ENCODE peak calls at places on chromosomes 7 and 10, in four cellular contexts. S is Peyer's patch, I is prostate gland, V is adrenal gland. W is an unnamed sample.

GRCh38 chr10:4527281-4527960 is 298.6 kb upstream of the AKR1E2 start:
- DNase-seq in V (no peak), S (no peak), I (no peak), W (no peak)

GRCh38 chr10:71575446-71575845 is 144.1 kb downstream of the C10orf105 start:
- DNase-seq in S (no peak), V (peak; percentile 60), I (peak; percentile 23), W (peak; percentile 27)

GRCh38 chr10:73225518-73225917 is 21.5 kb downstream of the DNAJC9 start:
- DNase-seq in I (no peak), V (no peak), S (no peak), W (no peak)

GRCh38 chr7:152574892-152575511 is 100.9 kb downstream of the XRCC2 start:
- DNase-seq in V (no peak), I (no peak), S (no peak), W (no peak)

GRCh38 chr7:96169439-96169838 is 152.5 kb downstream of the SLC25A13 start:
- DNase-seq in S (no peak), V (no peak), I (no peak), W (peak; percentile 18)

GRCh38 chr10:117677239-117677638 is 134.7 kb downstream of the EMX2 start:
- DNase-seq in S (no peak), V (no peak), I (no peak), W (no peak)

GRCh38 chr7:45703373-45703821 is 129.2 kb downstream of the ADCY1 start:
- DNase-seq in I (no peak), S (no peak), V (no peak), W (no peak)

GRCh38 chr10:132861884-132862461 is 76.0 kb upstream of the NKX6-2 start:
- DNase-seq in I (no peak), S (peak; percentile 31), V (no peak), W (no peak)

GRCh38 chr7:26675143-26675887 is 189.1 kb downstream of the SKAP2 start:
- DNase-seq in I (no peak), S (no peak), V (no peak), W (no peak)

GRCh38 chr10:71273506-71273905 is 45.6 kb upstream of the SLC29A3 start:
- DNase-seq in I (no peak), V (no peak), S (no peak), W (no peak)

GRCh38 chr7:142592664-142593063 is 156.6 kb upstream of the PRSS1 start:
- DNase-seq in S (no peak), I (no peak), V (no peak), W (no peak)

GRCh38 chr10:54484186-54484585 is 316.8 kb downstream of the PCDH15 start:
- DNase-seq in S (no peak), I (no peak), V (no peak), W (no peak)

GRCh38 chr10:71210031-71210871 is 2.1 kb upstream of the UNC5B start:
- DNase-seq in V (peak; percentile 50), I (no peak), S (no peak), W (no peak)

GRCh38 chr10:5665380-5666323 is 743 bp downstream of the ASB13 start:
- DNase-seq in S (peak; percentile 71), I (no peak), V (peak; percentile 73), W (peak; percentile 60)

GRCh38 chr10:99851825-99852224 is 69.4 kb downstream of the ABCC2 start:
- DNase-seq in S (no peak), V (no peak), I (no peak), W (no peak)

GRCh38 chr10:5413012-5413938 is 918 bp downstream of the NET1 start:
- DNase-seq in V (no peak), I (no peak), S (no peak), W (no peak)

GRCh38 chr10:130802301-130802700 is 509.2 kb downstream of the TCERG1L start:
- DNase-seq in I (no peak), S (no peak), V (no peak), W (no peak)

GRCh38 chr7:37713613-37714012 is 30.0 kb downstream of the GPR141 start:
- DNase-seq in V (no peak), I (no peak), S (no peak), W (no peak)

GRCh38 chr10:105085980-105086379 is 444.9 kb downstream of the SORCS3 start:
- DNase-seq in I (no peak), S (no peak), V (no peak), W (no peak)

GRCh38 chr7:143283344-143283743 is 1.4 kb upstream of the TMEM139 start:
- DNase-seq in S (no peak), I (no peak), V (no peak), W (no peak)

GRCh38 chr7:150428671-150429451 is 21.6 kb upstream of the GIMAP8 start:
- DNase-seq in V (peak; percentile 92), S (peak; percentile 73), I (peak; percentile 81), W (peak; percentile 46)

GRCh38 chr7:91266931-91267557 is 2.8 kb downstream of the FZD1 start:
- DNase-seq in I (peak; percentile 31), S (no peak), V (no peak), W (no peak)

GRCh38 chr7:11217848-11218565 is 244.3 kb downstream of the PHF14 start:
- DNase-seq in I (no peak), V (no peak), S (no peak), W (no peak)
- H3K4me1 ChIP-seq in I (no peaks in the 10 kb centered on the region), V (no peaks in the 10 kb centered on the region), S (no peaks in the 10 kb centered on the region), W (peaks cover 12% of the 10 kb centered on the region)

GRCh38 chr7:84533209-84533608 is 338.6 kb upstream of the SEMA3A start:
- DNase-seq in I (no peak), S (no peak), V (no peak), W (no peak)
- H3K4me3 ChIP-seq in I (no peak overlapping the region), S (no peak overlapping the region), V (no peak overlapping the region), W (no peak overlapping the region)

DNA sequence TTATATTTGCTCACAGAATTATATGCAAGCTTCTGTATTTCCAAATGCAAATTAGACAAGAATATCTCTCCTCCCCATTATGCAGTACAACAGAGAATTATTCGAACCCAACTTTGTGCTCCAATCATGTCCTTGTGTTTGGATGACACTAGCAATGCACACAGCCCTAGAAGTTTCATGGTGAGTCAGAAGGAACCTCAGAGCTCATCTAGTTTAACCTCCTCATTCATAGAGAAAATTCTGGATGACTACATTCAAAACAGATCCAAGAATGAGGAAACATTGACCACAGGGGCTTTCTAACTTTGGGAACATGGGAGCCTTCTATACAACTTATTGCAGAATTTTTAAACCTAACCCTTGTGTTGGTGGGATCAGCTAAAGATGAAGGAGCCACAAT is 12.8 kb upstream of the ARID5B start:
- DNase-seq in V (no peak), S (no peak), I (no peak), W (no peak)
- H3K27me3 ChIP-seq in V (no peaks in the 10 kb centered on the region), S (no peaks in the 10 kb centered on the region), I (no peaks in the 10 kb centered on the region), W (no peaks in the 10 kb centered on the region)

GRCh38 chr10:102796407-102797176 is 40.6 kb downstream of the CYP17A1 start:
- DNase-seq in V (peak; percentile 96), S (peak; percentile 90), I (peak; percentile 89), W (peak; percentile 91)
- H3K4me1 ChIP-seq in V (peaks cover 47% of the 10 kb centered on the region), S (peaks cover 12% of the 10 kb centered on the region), I (peaks cover 45% of the 10 kb centered on the region), W (peaks cover 54% of the 10 kb centered on the region)

GRCh38 chr7:157431951-157432540 is 95.2 kb downstream of the DNAJB6 start:
- DNase-seq in S (peak; percentile 33), V (no peak), I (no peak), W (no peak)

GRCh38 chr7:157434231-157434630 is 97.4 kb downstream of the DNAJB6 start:
- DNase-seq in V (no peak), S (no peak), I (no peak), W (no peak)

GRCh38 chr7:157433628-157434027 is 96.8 kb downstream of the DNAJB6 start:
- DNase-seq in V (no peak), I (no peak), S (no peak), W (no peak)

GRCh38 chr7:157432541-157432956 is 95.7 kb downstream of the DNAJB6 start:
- DNase-seq in S (peak; percentile 46), I (peak; percentile 43), V (no peak), W (peak; percentile 87)

GRCh38 chr7:157432957-157433576 is 96.3 kb downstream of the DNAJB6 start:
- DNase-seq in I (peak; percentile 23), S (peak; percentile 68), V (peak; percentile 77), W (peak; percentile 70)
- H3K4me3 ChIP-seq in I (peak overlapping the region; percentile 20), S (no peak overlapping the region), V (no peak overlapping the region), W (no peak overlapping the region)

DNA sequence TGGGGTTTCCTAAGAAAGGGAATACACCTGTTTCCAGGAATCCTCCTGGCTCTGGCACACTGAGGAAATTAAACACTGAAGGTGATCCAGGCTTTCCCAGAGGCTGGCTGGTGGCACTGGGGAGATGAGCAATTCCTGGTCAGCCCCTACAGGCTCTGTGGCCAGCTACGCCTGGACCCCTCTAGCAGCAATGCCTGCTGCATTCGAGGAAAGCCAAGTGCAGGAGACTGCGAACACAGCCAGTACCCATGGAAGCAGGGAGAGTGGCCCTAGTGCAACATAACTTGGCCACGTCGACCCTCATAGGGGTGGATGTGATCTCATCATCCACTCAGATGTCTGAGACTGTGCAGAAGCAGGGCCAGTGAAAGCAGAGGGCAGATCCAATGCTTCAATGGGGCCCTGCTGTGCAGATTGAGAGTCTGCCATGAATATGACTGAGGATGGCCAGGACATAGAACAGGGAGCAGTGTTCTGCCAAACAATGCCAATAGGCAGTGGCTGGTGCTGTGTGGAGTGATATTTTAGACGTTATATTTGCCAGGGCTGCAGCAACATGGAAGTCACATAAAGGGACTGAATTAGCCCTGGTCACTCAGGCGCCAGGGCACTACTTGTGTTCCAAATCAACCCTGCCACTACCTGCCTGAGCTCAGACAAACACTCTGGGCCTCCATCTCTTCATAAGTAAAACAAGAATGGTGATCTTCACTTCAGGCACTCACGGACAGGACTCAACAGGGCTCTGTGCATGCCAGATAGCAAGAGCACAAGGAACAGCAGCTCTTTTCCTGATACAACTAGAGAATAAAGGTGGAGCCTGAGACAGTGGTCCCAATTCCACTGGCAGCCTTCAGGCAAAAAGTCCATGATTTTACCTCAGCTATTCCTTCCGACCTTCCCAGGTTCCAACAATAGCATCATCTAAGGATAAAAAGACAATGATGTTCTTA is 2.4 kb downstream of the ZNF488 start:
- DNase-seq in V (peak; percentile 35), I (no peak), S (peak; percentile 30), W (no peak)
- H3K27me3 ChIP-seq in V (peaks cover 1% of the 10 kb centered on the region), I (no peaks in the 10 kb centered on the region), S (no peaks in the 10 kb centered on the region), W (no peaks in the 10 kb centered on the region)